ENCODE peak calls at places on chromosomes 3 and 15, in five cellular contexts. V, G, E, Q and T are unnamed samples.

GRCh38 chr15:74828835-74829234 is 2.4 kb downstream of the CPLX3 start:
- DNase-seq in V (no peak), G (no peak), E (no peak), Q (peak), T (no peak)

GRCh38 chr15:38474155-38474757 is 20.3 kb downstream of the FAM98B start:
- DNase-seq in V (peak), G (no peak), E (peak), Q (peak), T (peak)

GRCh38 chr15:78272776-78273175 is 8.4 kb downstream of the DNAJA4 start:
- DNase-seq in V (no peak), G (no peak), E (no peak), Q (no peak), T (peak)

GRCh38 chr15:58240191-58240932 is 102.2 kb downstream of the AQP9 start:
- DNase-seq in V (no peak), G (no peak), E (no peak), Q (no peak), T (no peak)

GRCh38 chr15:59999064-59999377 is 5.1 kb upstream of the FOXB1 start:
- DNase-seq in V (no peak), G (no peak), E (no peak), Q (no peak), T (no peak)

GRCh38 chr3:38170722-38171121 is 5.4 kb downstream of the OXSR1 start:
- DNase-seq in V (no peak), G (no peak), E (no peak), Q (no peak), T (no peak)

GRCh38 chr3:9022305-9022985 is 59.2 kb upstream of the RAD18 start:
- DNase-seq in V (no peak), G (no peak), E (no peak), Q (no peak), T (no peak)

GRCh38 chr3:158226429-158226828 is 116.5 kb downstream of the RSRC1 start:
- DNase-seq in V (no peak), G (no peak), E (no peak), Q (no peak), T (no peak)

GRCh38 chr3:138033202-138033691 is 23.3 kb downstream of the CLDN18 start:
- DNase-seq in V (no peak), G (no peak), E (no peak), Q (no peak), T (no peak)

GRCh38 chr3:113275876-113276580 is 64.7 kb downstream of the BOC start:
- DNase-seq in V (no peak), G (peak), E (peak), Q (peak), T (peak)

GRCh38 chr3:15341030-15341726 is 8.8 kb upstream of the SH3BP5 start:
- DNase-seq in V (no peak), G (no peak), E (no peak), Q (no peak), T (no peak)

GRCh38 chr3:52023860-52024764 is 28.4 kb upstream of the RPL29 start:
- DNase-seq in V (no peak), G (no peak), E (no peak), Q (no peak), T (no peak)

GRCh38 chr3:72887723-72888545 is at the start of gene GXYLT2:
- DNase-seq in V (no peak), G (peak), E (peak), Q (no peak), T (peak)

GRCh38 chr3:140219923-140220452 is 285.0 kb downstream of the CLSTN2 start:
- DNase-seq in V (no peak), G (no peak), E (no peak), Q (no peak), T (peak)

GRCh38 chr3:102390465-102390864 is 44.4 kb upstream of the ZPLD1 start:
- DNase-seq in V (no peak), G (no peak), E (no peak), Q (no peak), T (no peak)

GRCh38 chr15:101115887-101116680 is 135.8 kb downstream of the CHSY1 start:
- DNase-seq in V (no peak), G (peak), E (peak), Q (no peak), T (no peak)

GRCh38 chr3:135556184-135556583 is 409.3 kb upstream of the PPP2R3A start:
- DNase-seq in V (no peak), G (no peak), E (peak), Q (no peak), T (no peak)

GRCh38 chr3:9715764-9716437 is 12.3 kb downstream of the CPNE9 start:
- DNase-seq in V (peak), G (peak), E (peak), Q (peak), T (peak)

GRCh38 chr3:69232447-69232846 is 110.1 kb upstream of the LMOD3 start:
- DNase-seq in V (no peak), G (no peak), E (no peak), Q (no peak), T (no peak)

GRCh38 chr15:35522061-35522460 is 23.9 kb downstream of the DPH6 start:
- DNase-seq in V (no peak), G (no peak), E (no peak), Q (no peak), T (no peak)

GRCh38 chr3:186849392-186849975 is 7.0 kb downstream of the ADIPOQ start:
- DNase-seq in V (no peak), G (no peak), E (peak), Q (peak), T (peak)

GRCh38 chr3:192482809-192483208 is 244.5 kb downstream of the FGF12 start:
- DNase-seq in V (no peak), G (no peak), E (peak), Q (no peak), T (no peak)

GRCh38 chr15:67334973-67335372 is 80.4 kb downstream of the IQCH start:
- DNase-seq in V (no peak), G (no peak), E (no peak), Q (no peak), T (no peak)
- H3K4me3 ChIP-seq in V (no peak), G (no peak), E (no peak), Q (no peak), T (no peak)

GRCh38 chr3:58333206-58334012 is 717 bp downstream of the PXK start:
- DNase-seq in V (no peak), G (peak), E (peak), Q (no peak), T (no peak)
- H3K27ac ChIP-seq in V (peak), G (peak), E (peak), Q (peak), T (peak)

GRCh38 chr3:169150874-169151273 is 512.6 kb downstream of the MECOM start:
- DNase-seq in V (no peak), G (no peak), E (no peak), Q (no peak), T (no peak)

GRCh38 chr3:169150343-169150742 is 513.2 kb downstream of the MECOM start:
- DNase-seq in V (no peak), G (no peak), E (no peak), Q (no peak), T (no peak)

GRCh38 chr3:169147246-169148008 is 516.1 kb downstream of the MECOM start:
- DNase-seq in V (no peak), G (peak), E (peak), Q (peak), T (peak)

GRCh38 chr3:169148448-169149348 is 514.8 kb downstream of the MECOM start:
- DNase-seq in V (no peak), G (no peak), E (peak), Q (no peak), T (no peak)

DNA sequence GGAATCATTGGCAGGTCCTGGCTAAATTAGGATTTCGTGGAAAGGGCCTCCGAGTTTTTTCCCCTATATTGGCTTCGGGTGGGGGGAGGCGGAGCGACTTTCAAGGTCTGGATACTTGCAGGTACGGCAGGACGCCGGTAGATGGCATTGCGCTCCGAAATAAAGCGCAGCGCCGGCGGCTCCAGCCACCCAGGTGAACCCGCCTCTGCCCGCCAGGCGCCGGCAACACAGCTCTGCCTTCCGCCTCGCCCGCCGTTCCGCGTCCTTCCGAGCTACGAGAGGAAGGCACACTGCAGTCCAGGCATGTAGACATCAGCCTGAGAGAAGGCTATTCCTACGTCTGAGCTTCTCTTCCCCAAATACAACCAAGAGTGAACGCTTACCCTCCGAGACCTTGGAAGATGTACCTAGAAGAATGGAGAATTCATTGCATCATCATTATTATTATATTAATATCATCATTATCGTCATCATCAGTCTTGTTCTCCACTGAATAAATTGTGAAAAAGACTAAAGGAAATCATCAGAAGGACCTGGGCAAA is 514.1 kb downstream of the MECOM start:
- DNase-seq in V (peak), G (peak), E (peak), Q (peak), T (peak)
- H3K4me3 ChIP-seq in V (no peak), G (peak), E (peak), Q (peak), T (peak)

GRCh38 chr3:119349353-119349752 is 55.2 kb downstream of the ARHGAP31 start:
- DNase-seq in V (no peak), G (no peak), E (no peak), Q (no peak), T (no peak)
- H3K27ac ChIP-seq in V (no peak), G (no peak), E (no peak), Q (no peak), T (no peak)